ENCODE peak calls at places on chromosomes 16 and 17, in nine cellular contexts. F is heart right ventricle; R is right lobe of liver; O is HFFc6; U is astrocyte; X is IMR-90; P is mammary epithelial cell; D is mesothelial cell of epicardium; J is CD8-positive, alpha-beta T cell. H is an unnamed sample.

GRCh38 chr16:68064791-68065365 is 20.3 kb upstream of the NFATC3 start:
- DNase-seq in P (peak), X (peak), F (peak), J (peak), D (no peak), O (peak), U (peak), R (peak), H (peak)

GRCh38 chr17:28896884-28897768 is at the start of gene FLOT2:
- DNase-seq in F (peak), U (no peak), J (peak), R (peak), O (peak), D (peak), P (peak), X (peak), H (peak)

GRCh38 chr16:76970087-76970744 is 220.8 kb upstream of the MON1B start:
- DNase-seq in J (no peak), X (no peak), R (no peak), F (no peak), D (no peak), U (no peak), O (no peak), P (peak), H (peak)

GRCh38 chr17:68909066-68909465 is 46.1 kb downstream of the ABCA8 start:
- DNase-seq in F (peak), O (peak), D (no peak), P (peak), X (peak), U (peak), J (no peak), R (no peak), H (peak)

GRCh38 chr16:85237817-85238216 is 125.5 kb upstream of the CIBAR2 start:
- DNase-seq in U (no peak), D (no peak), R (no peak), J (no peak), P (no peak), X (no peak), O (no peak), F (no peak), H (no peak)

GRCh38 chr16:50463581-50464324 is 84.4 kb upstream of the NKD1 start:
- DNase-seq in D (no peak), O (no peak), J (no peak), X (no peak), U (no peak), F (no peak), P (no peak), R (no peak), H (no peak)

GRCh38 chr16:89316701-89317100 is 99.2 kb downstream of the ZNF778 start:
- DNase-seq in F (no peak), D (no peak), U (no peak), P (no peak), O (no peak), X (no peak), J (no peak), R (no peak), H (no peak)

GRCh38 chr16:48300391-48300856 is 53.1 kb upstream of the ABCC11 start:
- DNase-seq in U (peak), X (peak), P (no peak), F (no peak), J (no peak), O (no peak), R (no peak), D (no peak), H (no peak)

GRCh38 chr16:47886631-47887415 is 269.0 kb downstream of the ABCC12 start:
- DNase-seq in R (no peak), U (no peak), D (no peak), O (no peak), P (no peak), F (no peak), J (no peak), X (no peak), H (no peak)

GRCh38 chr17:70207184-70207583 is 37.9 kb downstream of the KCNJ2 start:
- DNase-seq in P (no peak), F (no peak), U (no peak), O (no peak), J (no peak), X (no peak), D (no peak), R (no peak), H (no peak)

GRCh38 chr17:77491921-77492445 is 351.2 kb downstream of the SEC14L1 start:
- DNase-seq in X (no peak), O (no peak), U (no peak), J (no peak), R (peak), F (no peak), D (no peak), P (no peak), H (no peak)

GRCh38 chr16:85458952-85459351 is 154.2 kb upstream of the GSE1 start:
- DNase-seq in F (no peak), O (no peak), D (no peak), U (no peak), P (no peak), X (no peak), R (no peak), J (no peak), H (no peak)

GRCh38 chr16:12255473-12255872 is 278.9 kb downstream of the SNX29 start:
- DNase-seq in O (no peak), P (peak), F (no peak), U (no peak), X (peak), R (no peak), D (no peak), J (no peak), H (no peak)

GRCh38 chr16:180101-180920 is at the start of gene HBQ1:
- DNase-seq in U (no peak), J (peak), X (no peak), O (no peak), F (no peak), P (peak), R (no peak), D (peak), H (no peak)

GRCh38 chr16:10156111-10156510 is 26.1 kb downstream of the GRIN2A start:
- DNase-seq in F (no peak), J (no peak), R (no peak), P (no peak), U (peak), D (no peak), O (peak), X (no peak), H (no peak)

GRCh38 chr17:58187675-58188074 is 4.9 kb upstream of the EPX start:
- DNase-seq in J (no peak), R (no peak), F (no peak), O (no peak), U (no peak), P (no peak), D (no peak), X (no peak), H (no peak)

GRCh38 chr16:3150346-3151218 is 15.8 kb downstream of the ZNF213 start:
- DNase-seq in P (peak), F (peak), D (peak), X (peak), J (peak), O (peak), R (peak), U (peak), H (peak)
- TF ChIP-seq CTCF in P (no peak), F (no peak), D (no peak), X (no peak), J (no peak), O (no peak), R (no peak), U (no peak), H (no peak)

DNA sequence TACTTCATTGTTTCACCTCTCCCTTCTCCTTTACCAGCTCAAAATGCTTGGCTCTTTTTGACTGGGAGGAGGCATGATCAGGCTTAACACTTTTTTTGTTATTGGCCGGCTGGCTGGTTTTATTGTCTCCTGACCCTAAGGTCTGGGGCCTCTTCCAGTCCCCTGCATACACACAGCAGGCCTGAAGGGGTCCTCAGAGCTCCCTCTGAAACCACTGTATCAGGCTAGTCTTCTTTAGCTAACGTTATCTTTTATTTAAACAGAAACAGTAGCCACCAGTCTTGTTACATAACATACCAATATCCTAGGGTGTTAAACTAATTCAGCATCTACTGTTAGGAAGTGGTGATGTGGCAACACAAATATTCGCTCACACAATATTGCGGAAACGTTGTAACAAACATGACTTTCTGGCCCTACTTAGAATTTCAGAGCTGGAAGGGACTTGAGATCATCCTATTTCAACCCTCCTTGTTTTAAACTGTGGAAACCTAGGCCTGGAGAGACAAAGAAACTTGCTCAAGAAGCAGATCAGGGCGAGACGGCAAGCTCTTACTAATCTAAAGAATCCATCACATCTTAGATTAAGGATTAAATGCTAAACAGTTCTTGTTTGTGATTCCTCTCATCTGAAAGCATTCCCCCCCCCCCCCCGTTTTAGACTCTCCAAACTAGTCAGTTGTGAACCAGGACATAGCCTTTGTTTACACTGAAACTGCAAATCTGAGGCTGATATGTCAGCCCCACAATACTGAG is 1.7 kb upstream of the YPEL2 start:
- DNase-seq in P (peak), R (peak), X (peak), D (no peak), U (peak), J (peak), O (peak), F (peak), H (peak)
- TF ChIP-seq CTCF in P (peak), R (peak), X (peak), D (peak), U (peak), J (peak), O (peak), F (peak), H (peak)

GRCh38 chr17:47718634-47719405 is 14.2 kb upstream of the TBX21 start:
- DNase-seq in R (no peak), D (no peak), P (no peak), O (no peak), J (no peak), U (no peak), X (no peak), F (no peak), H (no peak)

GRCh38 chr17:47717845-47718621 is 15.0 kb upstream of the TBX21 start:
- DNase-seq in O (no peak), D (no peak), P (no peak), X (no peak), F (no peak), J (no peak), U (peak), R (no peak), H (no peak)

GRCh38 chr17:47715669-47716325 is 17.2 kb upstream of the TBX21 start:
- DNase-seq in J (no peak), P (no peak), R (no peak), O (no peak), U (no peak), D (no peak), F (no peak), X (no peak), H (no peak)

GRCh38 chr17:47716381-47716780 is 16.7 kb upstream of the TBX21 start:
- DNase-seq in J (no peak), F (no peak), R (no peak), U (no peak), P (no peak), X (no peak), O (no peak), D (no peak), H (no peak)

DNA sequence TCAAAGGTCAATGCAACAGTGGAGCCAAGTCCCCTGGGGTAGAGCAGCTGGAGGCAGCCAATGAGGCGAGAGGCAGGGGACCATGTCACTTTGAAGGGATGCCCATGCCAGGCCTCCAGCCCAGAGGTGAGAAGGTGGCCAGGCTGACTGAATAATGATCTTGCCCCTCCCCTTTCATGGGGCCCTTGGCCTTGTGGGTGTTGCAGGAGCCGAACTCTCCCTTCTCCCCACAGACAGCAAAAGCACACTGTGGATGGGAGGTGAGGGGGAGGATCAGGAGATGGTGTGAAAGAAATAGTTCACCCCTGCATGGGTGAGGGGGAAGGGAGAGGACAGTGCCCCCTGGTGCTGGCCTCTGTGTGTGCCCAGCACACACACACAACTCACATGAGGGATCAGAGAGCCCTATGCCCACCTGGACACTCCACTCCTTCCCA is 15.8 kb upstream of the TBX21 start:
- DNase-seq in P (no peak), J (no peak), F (no peak), R (no peak), X (no peak), O (no peak), U (no peak), D (no peak), H (no peak)
- TF ChIP-seq CTCF in P (peak), J (no peak), F (peak), R (peak), X (peak), O (peak), U (peak), D (no peak), H (peak)

GRCh38 chr17:43670645-43671074 is 8.9 kb upstream of the MEOX1 start:
- DNase-seq in X (no peak), O (no peak), U (no peak), R (no peak), F (no peak), D (no peak), P (no peak), J (no peak), H (no peak)

GRCh38 chr17:43669971-43670644 is 8.4 kb upstream of the MEOX1 start:
- DNase-seq in X (peak), P (peak), R (no peak), J (no peak), O (no peak), U (peak), D (no peak), F (no peak), H (peak)

GRCh38 chr17:43665387-43666101 is 3.8 kb upstream of the MEOX1 start:
- DNase-seq in J (no peak), P (no peak), X (no peak), O (no peak), D (no peak), R (no peak), F (peak), U (no peak), H (no peak)

GRCh38 chr17:43665038-43665386 is 3.3 kb upstream of the MEOX1 start:
- DNase-seq in O (no peak), R (no peak), J (no peak), P (no peak), D (no peak), U (no peak), X (no peak), F (peak), H (no peak)

GRCh38 chr17:43667506-43668438 is 6.0 kb upstream of the MEOX1 start:
- DNase-seq in P (peak), F (no peak), X (peak), J (no peak), O (peak), D (no peak), R (no peak), U (peak), H (peak)
- TF ChIP-seq CTCF in P (no peak), F (no peak), X (no peak), J (no peak), O (no peak), D (no peak), R (no peak), U (no peak), H (no peak)

DNA sequence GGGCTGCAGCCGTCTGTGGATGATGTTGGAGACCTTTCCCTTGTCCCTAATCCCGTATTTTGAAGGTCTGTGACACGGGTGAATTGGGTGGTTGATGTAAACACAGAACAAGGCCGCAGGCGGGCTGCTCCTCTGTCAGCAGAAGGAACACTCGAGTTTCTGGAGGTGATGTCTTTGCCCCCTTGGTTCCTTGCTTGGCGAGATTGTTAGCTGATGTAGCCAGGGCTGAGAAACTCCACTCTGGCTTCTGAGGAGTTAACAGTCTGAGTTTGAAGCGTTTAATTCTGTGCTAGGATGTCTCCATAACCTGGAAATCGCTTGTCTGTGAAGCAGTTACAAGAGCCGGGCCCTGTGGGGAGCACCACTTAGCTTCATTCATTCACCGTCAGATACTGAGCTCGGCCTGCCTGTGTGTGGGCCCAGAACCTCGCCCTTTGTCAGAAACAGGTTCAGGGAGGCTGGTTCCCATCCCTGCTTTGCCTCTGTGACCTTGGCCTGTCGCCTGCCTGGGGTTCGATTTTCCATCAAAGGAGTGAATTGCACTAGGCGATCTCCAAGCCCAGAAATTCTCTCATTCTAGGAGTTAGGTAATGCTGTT is 1.3 kb downstream of the MAPK8IP3 start:
- DNase-seq in X (peak), J (peak), R (no peak), F (no peak), D (no peak), U (peak), O (peak), P (no peak), H (no peak)
- TF ChIP-seq CTCF in X (no peak), J (no peak), R (no peak), F (no peak), D (no peak), U (no peak), O (no peak), P (no peak), H (no peak)